ENCODE peak calls at places on chromosomes 2 and 18, in eight cellular contexts. One of them, this sample, is unnamed.

GRCh38 chr2:212299943-212300342 is 238.7 kb downstream of the ERBB4 start:
- DNase-seq in effector memory CD8-positive, alpha-beta T cell: no peak
- DNase-seq in A172: no peak
- DNase-seq in NCI-H69: peak; percentile 90
- DNase-seq in cardiac muscle cell: no peak
- DNase-seq in hypothalamus: no peak
- DNase-seq in NCI-H774: no peak
- DNase-seq in astrocyte of the cerebellum: no peak
- DNase-seq in this sample: no peak

GRCh38 chr2:61943251-61943650 is 37.8 kb downstream of the COMMD1 start:
- DNase-seq in effector memory CD8-positive, alpha-beta T cell: no peak
- DNase-seq in A172: no peak
- DNase-seq in NCI-H69: no peak
- DNase-seq in cardiac muscle cell: no peak
- DNase-seq in hypothalamus: no peak
- DNase-seq in NCI-H774: no peak
- DNase-seq in astrocyte of the cerebellum: no peak
- DNase-seq in this sample: no peak

GRCh38 chr2:169139993-169140767 is 70.8 kb downstream of the DHRS9 start:
- DNase-seq in effector memory CD8-positive, alpha-beta T cell: no peak
- DNase-seq in A172: no peak
- DNase-seq in NCI-H69: no peak
- DNase-seq in cardiac muscle cell: no peak
- DNase-seq in hypothalamus: no peak
- DNase-seq in NCI-H774: no peak
- DNase-seq in astrocyte of the cerebellum: no peak
- DNase-seq in this sample: no peak

GRCh38 chr2:8514274-8514662 is 167.6 kb upstream of the ID2 start:
- DNase-seq in effector memory CD8-positive, alpha-beta T cell: no peak
- DNase-seq in A172: no peak
- DNase-seq in NCI-H69: no peak
- DNase-seq in cardiac muscle cell: no peak
- DNase-seq in hypothalamus: no peak
- DNase-seq in NCI-H774: no peak
- DNase-seq in astrocyte of the cerebellum: no peak
- DNase-seq in this sample: no peak

GRCh38 chr2:38465789-38466127 is 88.7 kb upstream of the ATL2 start:
- DNase-seq in effector memory CD8-positive, alpha-beta T cell: no peak
- DNase-seq in A172: peak; percentile 35
- DNase-seq in NCI-H69: peak; percentile 28
- DNase-seq in cardiac muscle cell: peak; percentile 25
- DNase-seq in hypothalamus: no peak
- DNase-seq in NCI-H774: no peak
- DNase-seq in astrocyte of the cerebellum: no peak
- DNase-seq in this sample: no peak

GRCh38 chr2:27622921-27623384 is 5.9 kb downstream of the CCDC121 start:
- DNase-seq in effector memory CD8-positive, alpha-beta T cell: no peak
- DNase-seq in A172: peak; percentile 94
- DNase-seq in NCI-H69: no peak
- DNase-seq in cardiac muscle cell: peak; percentile 53
- DNase-seq in hypothalamus: no peak
- DNase-seq in NCI-H774: no peak
- DNase-seq in astrocyte of the cerebellum: peak; percentile 85
- DNase-seq in this sample: no peak

GRCh38 chr18:334575-335132 is 66.8 kb upstream of the THOC1 start:
- DNase-seq in effector memory CD8-positive, alpha-beta T cell: no peak
- DNase-seq in A172: no peak
- DNase-seq in NCI-H69: no peak
- DNase-seq in cardiac muscle cell: no peak
- DNase-seq in hypothalamus: no peak
- DNase-seq in NCI-H774: no peak
- DNase-seq in astrocyte of the cerebellum: no peak
- DNase-seq in this sample: no peak

GRCh38 chr2:116477229-116477628 is 1337.3 kb upstream of the DDX18 start:
- DNase-seq in effector memory CD8-positive, alpha-beta T cell: no peak
- DNase-seq in A172: no peak
- DNase-seq in NCI-H69: no peak
- DNase-seq in cardiac muscle cell: no peak
- DNase-seq in hypothalamus: no peak
- DNase-seq in NCI-H774: no peak
- DNase-seq in astrocyte of the cerebellum: no peak
- DNase-seq in this sample: no peak

GRCh38 chr18:48540329-48541025 is 1.6 kb downstream of the CTIF start:
- DNase-seq in effector memory CD8-positive, alpha-beta T cell: no peak
- DNase-seq in A172: peak; percentile 23
- DNase-seq in NCI-H69: peak; percentile 91
- DNase-seq in cardiac muscle cell: peak; percentile 73
- DNase-seq in hypothalamus: peak; percentile 32
- DNase-seq in NCI-H774: no peak
- DNase-seq in astrocyte of the cerebellum: no peak
- DNase-seq in this sample: peak; percentile 38

GRCh38 chr18:36821681-36822080 is 7.1 kb downstream of the TPGS2 start:
- DNase-seq in effector memory CD8-positive, alpha-beta T cell: no peak
- DNase-seq in A172: no peak
- DNase-seq in NCI-H69: no peak
- DNase-seq in cardiac muscle cell: no peak
- DNase-seq in hypothalamus: no peak
- DNase-seq in NCI-H774: no peak
- DNase-seq in astrocyte of the cerebellum: no peak
- DNase-seq in this sample: no peak

GRCh38 chr18:3972291-3972985 is 482.7 kb downstream of the DLGAP1 start:
- DNase-seq in effector memory CD8-positive, alpha-beta T cell: no peak
- DNase-seq in A172: no peak
- DNase-seq in NCI-H69: peak; percentile 92
- DNase-seq in cardiac muscle cell: no peak
- DNase-seq in hypothalamus: no peak
- DNase-seq in NCI-H774: no peak
- DNase-seq in astrocyte of the cerebellum: no peak
- DNase-seq in this sample: no peak

GRCh38 chr2:27992787-27993747 is 102.5 kb downstream of the BABAM2 start:
- DNase-seq in effector memory CD8-positive, alpha-beta T cell: no peak
- DNase-seq in A172: peak; percentile 66
- DNase-seq in NCI-H69: peak; percentile 2
- DNase-seq in cardiac muscle cell: peak; percentile 68
- DNase-seq in hypothalamus: no peak
- DNase-seq in NCI-H774: no peak
- DNase-seq in astrocyte of the cerebellum: peak; percentile 37
- DNase-seq in this sample: no peak

GRCh38 chr2:218282173-218282991 is 9.9 kb downstream of the TMBIM1 start:
- DNase-seq in effector memory CD8-positive, alpha-beta T cell: no peak
- DNase-seq in A172: no peak
- DNase-seq in NCI-H69: no peak
- DNase-seq in cardiac muscle cell: no peak
- DNase-seq in hypothalamus: peak; percentile 39
- DNase-seq in NCI-H774: no peak
- DNase-seq in astrocyte of the cerebellum: no peak
- DNase-seq in this sample: no peak

GRCh38 chr2:175872716-175873115 is 129.4 kb downstream of the LNPK start:
- DNase-seq in effector memory CD8-positive, alpha-beta T cell: no peak
- DNase-seq in A172: no peak
- DNase-seq in NCI-H69: no peak
- DNase-seq in cardiac muscle cell: no peak
- DNase-seq in hypothalamus: no peak
- DNase-seq in NCI-H774: no peak
- DNase-seq in astrocyte of the cerebellum: no peak
- DNase-seq in this sample: no peak

GRCh38 chr2:70043252-70043875 is 43.9 kb upstream of the PCBP1 start:
- DNase-seq in effector memory CD8-positive, alpha-beta T cell: peak; percentile 2
- DNase-seq in A172: no peak
- DNase-seq in NCI-H69: no peak
- DNase-seq in cardiac muscle cell: no peak
- DNase-seq in hypothalamus: no peak
- DNase-seq in NCI-H774: no peak
- DNase-seq in astrocyte of the cerebellum: no peak
- DNase-seq in this sample: no peak

GRCh38 chr2:124264496-124265160 is 239.5 kb downstream of the CNTNAP5 start:
- DNase-seq in effector memory CD8-positive, alpha-beta T cell: no peak
- DNase-seq in A172: no peak
- DNase-seq in NCI-H69: no peak
- DNase-seq in cardiac muscle cell: peak; percentile 46
- DNase-seq in hypothalamus: no peak
- DNase-seq in NCI-H774: no peak
- DNase-seq in astrocyte of the cerebellum: no peak
- DNase-seq in this sample: no peak

GRCh38 chr18:45402485-45403056 is 212.7 kb upstream of the SLC14A2 start:
- DNase-seq in effector memory CD8-positive, alpha-beta T cell: no peak
- DNase-seq in A172: peak; percentile 67
- DNase-seq in NCI-H69: no peak
- DNase-seq in cardiac muscle cell: no peak
- DNase-seq in hypothalamus: no peak
- DNase-seq in NCI-H774: no peak
- DNase-seq in astrocyte of the cerebellum: peak; percentile 8
- DNase-seq in this sample: no peak

GRCh38 chr2:223037433-223037800 is 14.6 kb upstream of the KCNE4 start:
- DNase-seq in effector memory CD8-positive, alpha-beta T cell: no peak
- DNase-seq in A172: no peak
- DNase-seq in NCI-H69: no peak
- DNase-seq in cardiac muscle cell: no peak
- DNase-seq in hypothalamus: no peak
- DNase-seq in NCI-H774: no peak
- DNase-seq in astrocyte of the cerebellum: no peak
- DNase-seq in this sample: no peak

GRCh38 chr2:113857454-113857853 is 32.4 kb upstream of the ACTR3 start:
- DNase-seq in effector memory CD8-positive, alpha-beta T cell: no peak
- DNase-seq in A172: no peak
- DNase-seq in NCI-H69: no peak
- DNase-seq in cardiac muscle cell: no peak
- DNase-seq in hypothalamus: no peak
- DNase-seq in NCI-H774: no peak
- DNase-seq in astrocyte of the cerebellum: no peak
- DNase-seq in this sample: no peak

GRCh38 chr2:127665267-127665893 is 9.9 kb downstream of the LIMS2 start:
- DNase-seq in effector memory CD8-positive, alpha-beta T cell: no peak
- DNase-seq in A172: no peak
- DNase-seq in NCI-H69: no peak
- DNase-seq in cardiac muscle cell: no peak
- DNase-seq in hypothalamus: no peak
- DNase-seq in NCI-H774: no peak
- DNase-seq in astrocyte of the cerebellum: no peak
- DNase-seq in this sample: no peak

GRCh38 chr2:9327873-9328352 is 95.4 kb downstream of the ITGB1BP1 start:
- DNase-seq in effector memory CD8-positive, alpha-beta T cell: no peak
- DNase-seq in A172: no peak
- DNase-seq in NCI-H69: peak; percentile 3
- DNase-seq in cardiac muscle cell: peak; percentile 33
- DNase-seq in hypothalamus: no peak
- DNase-seq in NCI-H774: peak; percentile 7
- DNase-seq in astrocyte of the cerebellum: no peak
- DNase-seq in this sample: no peak

GRCh38 chr2:31196622-31197021 is 20.7 kb downstream of the CAPN14 start:
- DNase-seq in effector memory CD8-positive, alpha-beta T cell: no peak
- DNase-seq in A172: no peak
- DNase-seq in NCI-H69: no peak
- DNase-seq in cardiac muscle cell: no peak
- DNase-seq in hypothalamus: no peak
- DNase-seq in NCI-H774: no peak
- DNase-seq in astrocyte of the cerebellum: no peak
- DNase-seq in this sample: no peak

This sample was measured in naive B cell.